ENCODE peak calls at places on chromosomes 3 and 15, in nine cellular contexts. One of them, this sample, is unnamed.

GRCh38 chr15:70447927-70448698 is 315.2 kb downstream of the UACA start:
- DNase-seq in stomach: peak
- DNase-seq in thyroid gland: peak
- DNase-seq in A549: no peak
- DNase-seq in sigmoid colon: no peak
- DNase-seq in Peyer's patch: peak
- DNase-seq in lower leg skin: no peak
- DNase-seq in H54: no peak
- DNase-seq in body of pancreas: no peak
- DNase-seq in this sample: no peak

GRCh38 chr15:91263632-91264477 is 163.8 kb downstream of the SV2B start:
- DNase-seq in stomach: no peak
- DNase-seq in thyroid gland: peak
- DNase-seq in A549: no peak
- DNase-seq in sigmoid colon: peak
- DNase-seq in Peyer's patch: peak
- DNase-seq in lower leg skin: peak
- DNase-seq in H54: no peak
- DNase-seq in body of pancreas: peak
- DNase-seq in this sample: no peak

GRCh38 chr15:51444112-51444511 is 102.7 kb downstream of the GLDN start:
- DNase-seq in stomach: no peak
- DNase-seq in thyroid gland: no peak
- DNase-seq in A549: no peak
- DNase-seq in sigmoid colon: no peak
- DNase-seq in Peyer's patch: no peak
- DNase-seq in lower leg skin: no peak
- DNase-seq in H54: no peak
- DNase-seq in body of pancreas: no peak
- DNase-seq in this sample: no peak

GRCh38 chr15:95989392-95989791 is 341.1 kb upstream of the NR2F2 start:
- DNase-seq in stomach: no peak
- DNase-seq in thyroid gland: no peak
- DNase-seq in A549: no peak
- DNase-seq in sigmoid colon: no peak
- DNase-seq in Peyer's patch: no peak
- DNase-seq in lower leg skin: no peak
- DNase-seq in H54: no peak
- DNase-seq in body of pancreas: no peak
- DNase-seq in this sample: no peak

GRCh38 chr15:73403171-73403570 is 34.4 kb upstream of the HCN4 start:
- DNase-seq in stomach: no peak
- DNase-seq in thyroid gland: no peak
- DNase-seq in A549: no peak
- DNase-seq in sigmoid colon: no peak
- DNase-seq in Peyer's patch: no peak
- DNase-seq in lower leg skin: no peak
- DNase-seq in H54: no peak
- DNase-seq in body of pancreas: no peak
- DNase-seq in this sample: no peak

GRCh38 chr3:50525987-50526386 is 22.6 kb upstream of the CACNA2D2 start:
- DNase-seq in stomach: peak
- DNase-seq in thyroid gland: peak
- DNase-seq in A549: peak
- DNase-seq in sigmoid colon: no peak
- DNase-seq in Peyer's patch: no peak
- DNase-seq in lower leg skin: peak
- DNase-seq in H54: peak
- DNase-seq in body of pancreas: no peak
- DNase-seq in this sample: peak

GRCh38 chr15:35626984-35627383 is 81.0 kb upstream of the DPH6 start:
- DNase-seq in stomach: no peak
- DNase-seq in thyroid gland: no peak
- DNase-seq in A549: no peak
- DNase-seq in sigmoid colon: no peak
- DNase-seq in Peyer's patch: no peak
- DNase-seq in lower leg skin: no peak
- DNase-seq in H54: no peak
- DNase-seq in body of pancreas: no peak
- DNase-seq in this sample: no peak

GRCh38 chr15:80059786-80060489 is 462 bp downstream of the ZFAND6 start:
- DNase-seq in stomach: peak
- DNase-seq in thyroid gland: peak
- DNase-seq in A549: peak
- DNase-seq in sigmoid colon: peak
- DNase-seq in Peyer's patch: no peak
- DNase-seq in lower leg skin: peak
- DNase-seq in H54: peak
- DNase-seq in body of pancreas: peak
- DNase-seq in this sample: peak

GRCh38 chr3:175378348-175378747 is 519.2 kb downstream of the NAALADL2 start:
- DNase-seq in stomach: no peak
- DNase-seq in thyroid gland: no peak
- DNase-seq in A549: no peak
- DNase-seq in sigmoid colon: no peak
- DNase-seq in Peyer's patch: no peak
- DNase-seq in lower leg skin: no peak
- DNase-seq in H54: no peak
- DNase-seq in body of pancreas: no peak
- DNase-seq in this sample: no peak

DNA sequence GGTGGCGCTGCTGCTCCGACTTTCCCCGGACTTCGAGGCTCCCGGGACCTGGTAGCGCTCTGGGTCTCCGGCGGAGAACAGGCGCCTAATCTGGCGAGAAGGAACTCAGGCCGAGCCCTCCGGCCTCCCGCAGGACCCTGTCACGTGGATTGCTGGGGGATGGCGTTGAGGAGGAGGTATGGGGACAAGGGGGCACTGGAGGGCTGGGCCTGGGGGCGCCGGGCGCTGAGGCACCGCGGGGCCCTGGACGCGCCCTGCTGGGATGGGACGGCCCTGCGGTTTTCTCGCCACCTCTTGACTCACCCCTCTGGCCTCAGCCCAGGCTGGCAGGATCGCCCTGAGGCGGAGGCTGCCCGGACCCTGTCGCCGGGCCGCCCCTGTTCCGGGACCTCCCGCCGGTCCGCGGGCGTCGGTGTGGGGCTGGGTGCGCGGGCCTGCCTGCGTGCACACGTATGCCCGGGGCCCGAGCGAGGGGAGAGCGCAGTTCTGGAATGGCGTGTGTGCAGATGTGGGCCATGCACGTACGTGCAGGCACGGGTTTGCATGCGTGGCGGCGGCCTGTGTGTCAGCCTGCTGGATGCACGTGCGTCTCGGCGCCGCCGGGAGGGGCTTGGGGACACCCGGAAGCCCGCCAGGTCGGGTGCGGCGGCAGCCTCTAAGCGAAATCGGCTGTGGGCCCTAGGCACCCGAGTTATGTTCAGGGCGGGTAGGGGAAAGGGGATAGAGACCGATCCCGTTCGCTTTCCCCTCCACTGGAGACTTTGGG is 752 bp downstream of the C15orf39 start:
- DNase-seq in stomach: peak
- DNase-seq in thyroid gland: peak
- DNase-seq in A549: peak
- DNase-seq in sigmoid colon: peak
- DNase-seq in Peyer's patch: peak
- DNase-seq in lower leg skin: peak
- DNase-seq in H54: peak
- DNase-seq in body of pancreas: peak
- DNase-seq in this sample: peak
- TF ChIP-seq POLR2A in stomach: no peak
- TF ChIP-seq POLR2A in thyroid gland: peak
- TF ChIP-seq POLR2A in A549: no peak
- TF ChIP-seq POLR2A in sigmoid colon: no peak
- TF ChIP-seq POLR2A in Peyer's patch: no peak
- TF ChIP-seq POLR2A in lower leg skin: no peak
- TF ChIP-seq POLR2A in H54: no peak
- TF ChIP-seq POLR2A in body of pancreas: peak
- TF ChIP-seq POLR2A in this sample: peak

GRCh38 chr3:52811452-52812011 is 16.9 kb downstream of the ITIH3 start:
- DNase-seq in stomach: no peak
- DNase-seq in thyroid gland: no peak
- DNase-seq in A549: no peak
- DNase-seq in sigmoid colon: no peak
- DNase-seq in Peyer's patch: no peak
- DNase-seq in lower leg skin: no peak
- DNase-seq in H54: no peak
- DNase-seq in body of pancreas: no peak
- DNase-seq in this sample: no peak
- TF ChIP-seq POLR2A in stomach: no peak
- TF ChIP-seq POLR2A in thyroid gland: no peak
- TF ChIP-seq POLR2A in A549: no peak
- TF ChIP-seq POLR2A in sigmoid colon: no peak
- TF ChIP-seq POLR2A in Peyer's patch: no peak
- TF ChIP-seq POLR2A in lower leg skin: no peak
- TF ChIP-seq POLR2A in H54: no peak
- TF ChIP-seq POLR2A in body of pancreas: no peak
- TF ChIP-seq POLR2A in this sample: no peak

GRCh38 chr3:136146981-136147729 is 49.0 kb downstream of the MSL2 start:
- DNase-seq in stomach: no peak
- DNase-seq in thyroid gland: no peak
- DNase-seq in A549: no peak
- DNase-seq in sigmoid colon: no peak
- DNase-seq in Peyer's patch: no peak
- DNase-seq in lower leg skin: no peak
- DNase-seq in H54: no peak
- DNase-seq in body of pancreas: no peak
- DNase-seq in this sample: no peak

GRCh38 chr3:136142592-136142991 is 53.5 kb downstream of the MSL2 start:
- DNase-seq in stomach: no peak
- DNase-seq in thyroid gland: no peak
- DNase-seq in A549: peak
- DNase-seq in sigmoid colon: no peak
- DNase-seq in Peyer's patch: no peak
- DNase-seq in lower leg skin: no peak
- DNase-seq in H54: peak
- DNase-seq in body of pancreas: no peak
- DNase-seq in this sample: no peak

GRCh38 chr3:136141891-136142290 is 54.2 kb downstream of the MSL2 start:
- DNase-seq in stomach: no peak
- DNase-seq in thyroid gland: no peak
- DNase-seq in A549: no peak
- DNase-seq in sigmoid colon: no peak
- DNase-seq in Peyer's patch: no peak
- DNase-seq in lower leg skin: no peak
- DNase-seq in H54: no peak
- DNase-seq in body of pancreas: no peak
- DNase-seq in this sample: no peak

DNA sequence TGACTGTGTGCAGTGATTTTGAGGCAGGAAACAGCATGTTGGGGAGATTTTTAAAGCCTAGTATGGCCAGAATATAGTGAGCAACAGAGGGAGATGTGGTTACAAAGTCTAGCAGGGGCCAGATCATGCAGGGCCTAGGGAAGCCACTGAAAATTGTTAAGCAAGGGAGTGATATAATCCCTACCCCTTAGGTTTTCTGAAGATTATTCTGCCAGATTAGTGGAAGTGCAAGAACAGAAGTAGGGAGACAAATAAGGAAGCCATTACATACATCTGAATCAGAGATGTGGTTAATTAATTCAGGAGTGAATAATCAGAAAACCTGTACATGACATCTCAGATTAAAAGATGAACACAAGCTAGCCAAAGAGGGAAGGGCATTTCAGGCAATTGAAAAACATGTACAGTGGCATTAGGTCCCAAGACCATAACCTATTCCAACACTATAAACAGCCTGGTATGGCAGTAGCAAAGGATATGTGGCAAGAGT is 54.8 kb downstream of the MSL2 start:
- DNase-seq in stomach: no peak
- DNase-seq in thyroid gland: no peak
- DNase-seq in A549: no peak
- DNase-seq in sigmoid colon: no peak
- DNase-seq in Peyer's patch: no peak
- DNase-seq in lower leg skin: no peak
- DNase-seq in H54: no peak
- DNase-seq in body of pancreas: no peak
- DNase-seq in this sample: no peak
- TF ChIP-seq POLR2A in stomach: no peak
- TF ChIP-seq POLR2A in thyroid gland: no peak
- TF ChIP-seq POLR2A in A549: no peak
- TF ChIP-seq POLR2A in sigmoid colon: no peak
- TF ChIP-seq POLR2A in Peyer's patch: no peak
- TF ChIP-seq POLR2A in lower leg skin: no peak
- TF ChIP-seq POLR2A in H54: no peak
- TF ChIP-seq POLR2A in body of pancreas: no peak
- TF ChIP-seq POLR2A in this sample: no peak

GRCh38 chr3:129655326-129655725 is 48.9 kb upstream of the PLXND1 start:
- DNase-seq in stomach: no peak
- DNase-seq in thyroid gland: no peak
- DNase-seq in A549: no peak
- DNase-seq in sigmoid colon: no peak
- DNase-seq in Peyer's patch: no peak
- DNase-seq in lower leg skin: no peak
- DNase-seq in H54: no peak
- DNase-seq in body of pancreas: no peak
- DNase-seq in this sample: no peak

GRCh38 chr3:129654126-129654525 is 47.6 kb upstream of the PLXND1 start:
- DNase-seq in stomach: no peak
- DNase-seq in thyroid gland: no peak
- DNase-seq in A549: no peak
- DNase-seq in sigmoid colon: no peak
- DNase-seq in Peyer's patch: no peak
- DNase-seq in lower leg skin: no peak
- DNase-seq in H54: no peak
- DNase-seq in body of pancreas: no peak
- DNase-seq in this sample: no peak

GRCh38 chr3:129658156-129658843 is 51.8 kb upstream of the PLXND1 start:
- DNase-seq in stomach: no peak
- DNase-seq in thyroid gland: no peak
- DNase-seq in A549: no peak
- DNase-seq in sigmoid colon: no peak
- DNase-seq in Peyer's patch: no peak
- DNase-seq in lower leg skin: no peak
- DNase-seq in H54: no peak
- DNase-seq in body of pancreas: no peak
- DNase-seq in this sample: no peak

GRCh38 chr3:129657261-129658046 is 51.0 kb upstream of the PLXND1 start:
- DNase-seq in stomach: no peak
- DNase-seq in thyroid gland: no peak
- DNase-seq in A549: no peak
- DNase-seq in sigmoid colon: no peak
- DNase-seq in Peyer's patch: no peak
- DNase-seq in lower leg skin: no peak
- DNase-seq in H54: no peak
- DNase-seq in body of pancreas: no peak
- DNase-seq in this sample: no peak

DNA sequence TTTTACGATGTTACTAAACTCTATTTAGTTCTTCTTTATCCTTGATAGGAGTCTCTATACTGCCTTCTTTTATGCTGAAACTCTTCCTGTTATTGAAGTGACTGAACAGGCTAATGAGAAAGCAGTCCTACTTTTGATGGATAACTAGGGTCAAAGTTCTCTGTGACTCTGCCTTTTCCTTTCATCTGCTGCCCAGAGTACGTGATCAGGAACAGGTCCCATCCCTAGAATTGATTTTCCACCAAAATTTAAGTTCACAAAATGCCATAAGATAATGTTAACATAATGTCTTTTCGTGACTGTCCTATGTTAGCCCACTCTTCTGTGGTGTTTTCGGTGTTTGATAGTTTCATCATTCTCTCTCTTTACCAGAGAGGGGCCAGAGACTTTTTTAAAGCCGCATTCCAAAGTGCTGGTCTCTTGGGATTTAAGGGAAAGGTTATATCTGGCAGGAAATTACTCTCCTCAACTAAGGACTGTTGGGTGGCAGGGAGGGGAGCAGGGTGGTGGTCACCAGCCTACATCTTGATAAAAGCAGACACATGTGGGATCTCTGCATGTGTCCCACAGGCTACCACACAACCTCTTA is 50.3 kb upstream of the PLXND1 start:
- DNase-seq in stomach: no peak
- DNase-seq in thyroid gland: no peak
- DNase-seq in A549: peak
- DNase-seq in sigmoid colon: no peak
- DNase-seq in Peyer's patch: no peak
- DNase-seq in lower leg skin: no peak
- DNase-seq in H54: no peak
- DNase-seq in body of pancreas: no peak
- DNase-seq in this sample: no peak
- TF ChIP-seq POLR2A in stomach: no peak
- TF ChIP-seq POLR2A in thyroid gland: no peak
- TF ChIP-seq POLR2A in A549: no peak
- TF ChIP-seq POLR2A in sigmoid colon: no peak
- TF ChIP-seq POLR2A in Peyer's patch: no peak
- TF ChIP-seq POLR2A in lower leg skin: no peak
- TF ChIP-seq POLR2A in H54: no peak
- TF ChIP-seq POLR2A in body of pancreas: no peak
- TF ChIP-seq POLR2A in this sample: no peak